ENCODE peak calls at places on chromosomes 5 and 9, in eight cellular contexts. One of them, this sample, is unnamed. For H3K4me1, the result is how much of the 10 kb centered on the place peaks cover.

GRCh38 chr9:18688581-18688980 is 214.6 kb downstream of the ADAMTSL1 start:
- DNase-seq in endothelial cell of umbilical vein: no peak
- DNase-seq in thyroid gland: no peak
- DNase-seq in esophagus squamous epithelium: no peak
- DNase-seq in suprapubic skin: no peak
- DNase-seq in H1: no peak
- DNase-seq in vagina: no peak
- DNase-seq in ovary: no peak
- DNase-seq in this sample: no peak

GRCh38 chr9:37963936-37964739 is 60.2 kb upstream of the SLC25A51 start:
- DNase-seq in endothelial cell of umbilical vein: peak
- DNase-seq in thyroid gland: no peak
- DNase-seq in esophagus squamous epithelium: no peak
- DNase-seq in suprapubic skin: peak
- DNase-seq in H1: no peak
- DNase-seq in vagina: no peak
- DNase-seq in ovary: no peak
- DNase-seq in this sample: no peak

GRCh38 chr5:126676195-126676624 is 75.5 kb downstream of the PHAX start:
- DNase-seq in endothelial cell of umbilical vein: peak
- DNase-seq in thyroid gland: peak
- DNase-seq in esophagus squamous epithelium: no peak
- DNase-seq in suprapubic skin: no peak
- DNase-seq in H1: no peak
- DNase-seq in vagina: no peak
- DNase-seq in ovary: peak
- DNase-seq in this sample: no peak

GRCh38 chr9:113296796-113297558 is 6.2 kb downstream of the RNF183 start:
- DNase-seq in endothelial cell of umbilical vein: no peak
- DNase-seq in thyroid gland: no peak
- DNase-seq in esophagus squamous epithelium: no peak
- DNase-seq in suprapubic skin: no peak
- DNase-seq in H1: no peak
- DNase-seq in vagina: no peak
- DNase-seq in ovary: no peak
- DNase-seq in this sample: no peak

GRCh38 chr5:137751869-137752491 is 2.2 kb downstream of the HNRNPA0 start:
- DNase-seq in endothelial cell of umbilical vein: peak
- DNase-seq in thyroid gland: peak
- DNase-seq in esophagus squamous epithelium: no peak
- DNase-seq in suprapubic skin: no peak
- DNase-seq in H1: no peak
- DNase-seq in vagina: no peak
- DNase-seq in ovary: no peak
- DNase-seq in this sample: no peak

GRCh38 chr5:23223846-23224245 is 283.6 kb upstream of the PRDM9 start:
- DNase-seq in endothelial cell of umbilical vein: no peak
- DNase-seq in thyroid gland: no peak
- DNase-seq in esophagus squamous epithelium: no peak
- DNase-seq in suprapubic skin: no peak
- DNase-seq in H1: no peak
- DNase-seq in vagina: no peak
- DNase-seq in ovary: no peak
- DNase-seq in this sample: no peak

GRCh38 chr9:37031902-37032301 is 2.2 kb downstream of the PAX5 start:
- DNase-seq in endothelial cell of umbilical vein: no peak
- DNase-seq in thyroid gland: no peak
- DNase-seq in esophagus squamous epithelium: no peak
- DNase-seq in suprapubic skin: no peak
- DNase-seq in H1: no peak
- DNase-seq in vagina: no peak
- DNase-seq in ovary: no peak
- DNase-seq in this sample: no peak

GRCh38 chr9:125524522-125524921 is 182.5 kb downstream of the MAPKAP1 start:
- DNase-seq in endothelial cell of umbilical vein: peak
- DNase-seq in thyroid gland: no peak
- DNase-seq in esophagus squamous epithelium: no peak
- DNase-seq in suprapubic skin: no peak
- DNase-seq in H1: peak
- DNase-seq in vagina: no peak
- DNase-seq in ovary: no peak
- DNase-seq in this sample: no peak

GRCh38 chr9:133199648-133200321 is 9.3 kb downstream of the OBP2B start:
- DNase-seq in endothelial cell of umbilical vein: no peak
- DNase-seq in thyroid gland: peak
- DNase-seq in esophagus squamous epithelium: no peak
- DNase-seq in suprapubic skin: no peak
- DNase-seq in H1: no peak
- DNase-seq in vagina: no peak
- DNase-seq in ovary: peak
- DNase-seq in this sample: no peak

GRCh38 chr9:133726401-133727276 is 11.5 kb downstream of the SARDH start:
- DNase-seq in endothelial cell of umbilical vein: peak
- DNase-seq in thyroid gland: peak
- DNase-seq in esophagus squamous epithelium: no peak
- DNase-seq in suprapubic skin: peak
- DNase-seq in H1: no peak
- DNase-seq in vagina: no peak
- DNase-seq in ovary: no peak
- DNase-seq in this sample: peak

GRCh38 chr9:7777776-7778175 is 21.8 kb downstream of the DMAC1 start:
- DNase-seq in endothelial cell of umbilical vein: no peak
- DNase-seq in thyroid gland: no peak
- DNase-seq in esophagus squamous epithelium: no peak
- DNase-seq in suprapubic skin: no peak
- DNase-seq in H1: no peak
- DNase-seq in vagina: no peak
- DNase-seq in ovary: no peak
- DNase-seq in this sample: no peak

GRCh38 chr5:37005252-37005651 is 128.7 kb downstream of the NIPBL start:
- DNase-seq in endothelial cell of umbilical vein: peak
- DNase-seq in thyroid gland: no peak
- DNase-seq in esophagus squamous epithelium: no peak
- DNase-seq in suprapubic skin: no peak
- DNase-seq in H1: no peak
- DNase-seq in vagina: no peak
- DNase-seq in ovary: no peak
- DNase-seq in this sample: no peak

GRCh38 chr9:27784999-27785713 is 211.9 kb upstream of the C9orf72 start:
- DNase-seq in endothelial cell of umbilical vein: no peak
- DNase-seq in thyroid gland: no peak
- DNase-seq in esophagus squamous epithelium: no peak
- DNase-seq in suprapubic skin: no peak
- DNase-seq in H1: no peak
- DNase-seq in vagina: no peak
- DNase-seq in ovary: no peak
- DNase-seq in this sample: no peak

GRCh38 chr5:97797994-97798451 is 615.0 kb upstream of the RIOK2 start:
- DNase-seq in endothelial cell of umbilical vein: peak
- DNase-seq in thyroid gland: no peak
- DNase-seq in esophagus squamous epithelium: no peak
- DNase-seq in suprapubic skin: no peak
- DNase-seq in H1: no peak
- DNase-seq in vagina: no peak
- DNase-seq in ovary: no peak
- DNase-seq in this sample: no peak

GRCh38 chr5:157961176-157961575 is 102.2 kb upstream of the CLINT1 start:
- DNase-seq in endothelial cell of umbilical vein: no peak
- DNase-seq in thyroid gland: peak
- DNase-seq in esophagus squamous epithelium: no peak
- DNase-seq in suprapubic skin: no peak
- DNase-seq in H1: no peak
- DNase-seq in vagina: no peak
- DNase-seq in ovary: no peak
- DNase-seq in this sample: no peak

GRCh38 chr9:76699966-76700365 is 64.3 kb upstream of the PCA3 start:
- DNase-seq in endothelial cell of umbilical vein: peak
- DNase-seq in thyroid gland: no peak
- DNase-seq in esophagus squamous epithelium: no peak
- DNase-seq in suprapubic skin: no peak
- DNase-seq in H1: no peak
- DNase-seq in vagina: no peak
- DNase-seq in ovary: no peak
- DNase-seq in this sample: no peak

GRCh38 chr5:57171818-57172465 is 1.9 kb upstream of the GPBP1 start:
- DNase-seq in endothelial cell of umbilical vein: no peak
- DNase-seq in thyroid gland: no peak
- DNase-seq in esophagus squamous epithelium: no peak
- DNase-seq in suprapubic skin: no peak
- DNase-seq in H1: no peak
- DNase-seq in vagina: no peak
- DNase-seq in ovary: no peak
- DNase-seq in this sample: no peak

GRCh38 chr5:132021654-132022053 is 10.2 kb upstream of the ACSL6 start:
- DNase-seq in endothelial cell of umbilical vein: no peak
- DNase-seq in thyroid gland: no peak
- DNase-seq in esophagus squamous epithelium: no peak
- DNase-seq in suprapubic skin: no peak
- DNase-seq in H1: no peak
- DNase-seq in vagina: no peak
- DNase-seq in ovary: no peak
- DNase-seq in this sample: no peak

GRCh38 chr9:98442114-98442513 is 186.7 kb upstream of the TBC1D2 start:
- DNase-seq in endothelial cell of umbilical vein: no peak
- DNase-seq in thyroid gland: no peak
- DNase-seq in esophagus squamous epithelium: no peak
- DNase-seq in suprapubic skin: no peak
- DNase-seq in H1: peak
- DNase-seq in vagina: no peak
- DNase-seq in ovary: no peak
- DNase-seq in this sample: no peak

GRCh38 chr5:140055152-140055551 is 12.1 kb upstream of the NRG2 start:
- DNase-seq in endothelial cell of umbilical vein: no peak
- DNase-seq in thyroid gland: no peak
- DNase-seq in esophagus squamous epithelium: no peak
- DNase-seq in suprapubic skin: no peak
- DNase-seq in H1: no peak
- DNase-seq in vagina: no peak
- DNase-seq in ovary: no peak
- DNase-seq in this sample: no peak

GRCh38 chr9:133514475-133515239 is 10.1 kb downstream of the MYMK start:
- DNase-seq in endothelial cell of umbilical vein: no peak
- DNase-seq in thyroid gland: peak
- DNase-seq in esophagus squamous epithelium: no peak
- DNase-seq in suprapubic skin: no peak
- DNase-seq in H1: no peak
- DNase-seq in vagina: no peak
- DNase-seq in ovary: peak
- DNase-seq in this sample: peak

GRCh38 chr9:127293767-127294166 is 29.2 kb downstream of the GARNL3 start:
- DNase-seq in endothelial cell of umbilical vein: no peak
- DNase-seq in thyroid gland: no peak
- DNase-seq in esophagus squamous epithelium: no peak
- DNase-seq in suprapubic skin: no peak
- DNase-seq in H1: no peak
- DNase-seq in vagina: no peak
- DNase-seq in ovary: no peak
- DNase-seq in this sample: no peak

GRCh38 chr5:120254385-120254784 is 209.7 kb upstream of the PRR16 start:
- DNase-seq in endothelial cell of umbilical vein: no peak
- DNase-seq in thyroid gland: no peak
- DNase-seq in esophagus squamous epithelium: no peak
- DNase-seq in suprapubic skin: no peak
- DNase-seq in H1: no peak
- DNase-seq in vagina: no peak
- DNase-seq in ovary: no peak
- DNase-seq in this sample: no peak

GRCh38 chr5:37668524-37669047 is 171.3 kb downstream of the GDNF start:
- DNase-seq in endothelial cell of umbilical vein: peak
- DNase-seq in thyroid gland: peak
- DNase-seq in esophagus squamous epithelium: no peak
- DNase-seq in suprapubic skin: no peak
- DNase-seq in H1: no peak
- DNase-seq in vagina: no peak
- DNase-seq in ovary: peak
- DNase-seq in this sample: no peak

GRCh38 chr5:19555876-19556275 is 432.1 kb downstream of the CDH18 start:
- DNase-seq in endothelial cell of umbilical vein: no peak
- DNase-seq in thyroid gland: no peak
- DNase-seq in esophagus squamous epithelium: no peak
- DNase-seq in suprapubic skin: no peak
- DNase-seq in H1: no peak
- DNase-seq in vagina: no peak
- DNase-seq in ovary: no peak
- DNase-seq in this sample: no peak

GRCh38 chr5:14673443-14673842 is 8.9 kb downstream of the OTULIN start:
- DNase-seq in endothelial cell of umbilical vein: no peak
- DNase-seq in thyroid gland: no peak
- DNase-seq in esophagus squamous epithelium: no peak
- DNase-seq in suprapubic skin: no peak
- DNase-seq in H1: no peak
- DNase-seq in vagina: no peak
- DNase-seq in ovary: no peak
- DNase-seq in this sample: no peak
- TF ChIP-seq CTCF in endothelial cell of umbilical vein: no peak
- TF ChIP-seq CTCF in thyroid gland: no peak
- TF ChIP-seq CTCF in esophagus squamous epithelium: no peak
- TF ChIP-seq CTCF in suprapubic skin: no peak
- TF ChIP-seq CTCF in H1: no peak
- TF ChIP-seq CTCF in vagina: no peak
- TF ChIP-seq CTCF in ovary: no peak
- TF ChIP-seq CTCF in this sample: no peak

DNA sequence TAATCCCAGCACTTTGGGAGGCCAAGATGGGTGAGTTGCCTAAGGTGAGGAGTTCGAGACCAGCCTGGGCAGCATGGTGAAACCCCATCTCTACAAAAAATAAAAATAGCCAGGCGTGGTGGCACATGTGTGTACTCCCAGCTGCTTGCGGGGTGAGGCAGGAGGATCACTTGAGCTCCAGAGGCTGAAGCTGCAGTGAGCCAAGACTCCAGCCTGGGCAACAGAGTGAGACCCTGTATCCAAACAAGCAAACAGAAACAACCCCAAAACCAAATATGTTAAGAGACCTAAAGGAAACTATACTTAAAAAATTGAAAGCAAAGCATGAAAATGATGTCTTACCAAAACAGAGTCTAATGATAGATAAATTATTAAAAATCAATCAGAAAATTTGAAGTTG is 12.4 kb downstream of the HNRNPAB start:
- DNase-seq in endothelial cell of umbilical vein: no peak
- DNase-seq in thyroid gland: no peak
- DNase-seq in esophagus squamous epithelium: no peak
- DNase-seq in suprapubic skin: no peak
- DNase-seq in H1: no peak
- DNase-seq in vagina: no peak
- DNase-seq in ovary: no peak
- DNase-seq in this sample: no peak
- TF ChIP-seq POLR2A in endothelial cell of umbilical vein: no peak
- TF ChIP-seq POLR2A in thyroid gland: no peak
- TF ChIP-seq POLR2A in esophagus squamous epithelium: no peak
- TF ChIP-seq POLR2A in suprapubic skin: no peak
- TF ChIP-seq POLR2A in H1: no peak
- TF ChIP-seq POLR2A in vagina: no peak
- TF ChIP-seq POLR2A in ovary: no peak
- TF ChIP-seq POLR2A in this sample: no peak

GRCh38 chr9:33446507-33447403 is 638 bp downstream of the AQP3 start:
- DNase-seq in endothelial cell of umbilical vein: peak
- DNase-seq in thyroid gland: peak
- DNase-seq in esophagus squamous epithelium: no peak
- DNase-seq in suprapubic skin: no peak
- DNase-seq in H1: no peak
- DNase-seq in vagina: no peak
- DNase-seq in ovary: peak
- DNase-seq in this sample: peak
- H3K4me1 ChIP-seq in endothelial cell of umbilical vein: under half
- H3K4me1 ChIP-seq in thyroid gland: under half
- H3K4me1 ChIP-seq in esophagus squamous epithelium: under half
- H3K4me1 ChIP-seq in suprapubic skin: half or more
- H3K4me1 ChIP-seq in H1: under half
- H3K4me1 ChIP-seq in vagina: under half
- H3K4me1 ChIP-seq in ovary: under half
- H3K4me1 ChIP-seq in this sample: under half

GRCh38 chr5:40037703-40038102 is 612.9 kb upstream of the DAB2 start:
- DNase-seq in endothelial cell of umbilical vein: no peak
- DNase-seq in thyroid gland: no peak
- DNase-seq in esophagus squamous epithelium: no peak
- DNase-seq in suprapubic skin: no peak
- DNase-seq in H1: no peak
- DNase-seq in vagina: no peak
- DNase-seq in ovary: no peak
- DNase-seq in this sample: no peak
- TF ChIP-seq CTCF in endothelial cell of umbilical vein: no peak
- TF ChIP-seq CTCF in thyroid gland: no peak
- TF ChIP-seq CTCF in esophagus squamous epithelium: no peak
- TF ChIP-seq CTCF in suprapubic skin: no peak
- TF ChIP-seq CTCF in H1: no peak
- TF ChIP-seq CTCF in vagina: no peak
- TF ChIP-seq CTCF in ovary: no peak
- TF ChIP-seq CTCF in this sample: no peak

This sample was measured in heart left ventricle.